ENCODE peak calls at places on chromosomes 4 and X, in nine cellular contexts. K is GM06990; I is ovary; J is RWPE2; U is osteoblast; W is foreskin fibroblast; R is CD4-positive, alpha-beta T cell; Z is hepatocyte; N is glutamatergic neuron. Y is an unnamed sample.

GRCh38 chr4:19694829-19695228 is 556.9 kb upstream of the SLIT2 start:
- DNase-seq in J (no peak), Z (no peak), N (no peak), K (no peak), I (no peak), R (no peak), W (no peak), U (no peak), Y (no peak)

GRCh38 chr4:26822546-26822945 is 38.1 kb upstream of the STIM2 start:
- DNase-seq in W (no peak), K (peak; percentile 48), J (no peak), Z (no peak), N (no peak), U (no peak), I (no peak), R (no peak), Y (peak; percentile 44)

GRCh38 chr4:101346562-101347266 is 612 bp downstream of the PPP3CA start:
- DNase-seq in U (peak; percentile 88), Z (peak; percentile 77), K (peak; percentile 71), N (peak; percentile 68), W (peak; percentile 50), J (peak; percentile 69), R (peak; percentile 54), I (peak; percentile 79), Y (peak; percentile 62)

GRCh38 chr4:121784975-121785374 is 16.1 kb upstream of the EXOSC9 start:
- DNase-seq in R (no peak), N (no peak), J (peak; percentile 68), Z (no peak), W (peak; percentile 91), U (peak; percentile 77), K (no peak), I (no peak), Y (no peak)

GRCh38 chr4:99655315-99656081 is 2.1 kb downstream of the C4orf54 start:
- DNase-seq in W (peak; percentile 12), I (peak; percentile 85), R (no peak), J (peak; percentile 65), N (no peak), U (peak; percentile 19), K (no peak), Z (no peak), Y (no peak)

GRCh38 chr4:17535906-17536305 is 20.9 kb downstream of the CLRN2 start:
- DNase-seq in U (no peak), W (no peak), I (no peak), Z (no peak), K (no peak), J (no peak), N (no peak), R (no peak), Y (no peak)

GRCh38 chrX:102339312-102340298 is 92.6 kb downstream of the NXF2 start:
- DNase-seq in J (no peak), K (no peak), U (no peak), I (no peak), R (peak; percentile 17), W (no peak), Z (no peak), N (no peak), Y (no peak)

GRCh38 chrX:108399427-108400165 is 38.6 kb downstream of the COL4A6 start:
- DNase-seq in N (no peak), R (no peak), K (no peak), I (no peak), Z (no peak), J (no peak), U (no peak), W (peak; percentile 61), Y (no peak)

GRCh38 chr4:123555500-123556273 is 159.1 kb downstream of the SPRY1 start:
- DNase-seq in U (peak; percentile 77), R (no peak), W (peak; percentile 83), N (no peak), I (peak; percentile 82), K (no peak), J (peak; percentile 91), Z (peak; percentile 92), Y (no peak)

GRCh38 chr4:101198741-101199339 is 148.5 kb downstream of the PPP3CA start:
- DNase-seq in R (no peak), N (no peak), K (no peak), I (no peak), W (no peak), Z (no peak), J (no peak), U (no peak), Y (no peak)

GRCh38 chr4:173170210-173170778 is 1.7 kb downstream of the GALNT7 start:
- DNase-seq in J (no peak), R (no peak), U (peak; percentile 88), W (no peak), Z (no peak), K (no peak), N (no peak), I (no peak), Y (no peak)

GRCh38 chrX:30865020-30865419 is 24.0 kb downstream of the TAB3 start:
- DNase-seq in R (no peak), I (no peak), U (no peak), N (no peak), K (no peak), J (no peak), W (no peak), Z (peak; percentile 11), Y (peak; percentile 3)
- TF ChIP-seq CTCF in R (no peak), I (no peak), U (no peak), N (no peak), K (peak; percentile 42), J (no peak), W (no peak), Z (peak; percentile 20), Y (no peak)

GRCh38 chr4:140600408-140600807 is 31.6 kb upstream of the UCP1 start:
- DNase-seq in U (no peak), Z (no peak), I (no peak), J (no peak), N (no peak), K (no peak), W (no peak), R (no peak), Y (no peak)

DNA sequence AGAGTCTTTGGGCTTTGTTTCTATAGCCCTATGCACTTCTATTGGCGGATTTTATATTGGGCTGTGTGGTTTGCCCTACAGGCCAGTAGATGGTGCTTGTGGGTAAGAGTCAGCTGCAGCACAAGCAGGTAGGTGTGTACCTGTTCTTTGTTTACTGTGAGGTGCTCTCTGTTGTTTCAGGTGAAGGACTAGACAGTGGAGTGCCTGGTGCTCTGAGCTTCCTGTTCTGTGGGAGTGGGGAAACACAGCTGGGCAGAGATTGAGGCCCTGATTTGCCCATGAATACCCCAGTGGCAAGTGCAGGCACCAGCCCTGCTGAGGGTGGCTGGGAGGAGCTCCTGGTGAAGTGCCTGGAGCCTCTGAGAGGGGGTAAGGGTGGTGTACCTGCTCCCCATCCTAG is 26.3 kb upstream of the UCP1 start:
- DNase-seq in I (no peak), K (no peak), J (no peak), N (no peak), W (peak; percentile 10), R (no peak), Z (peak; percentile 60), U (no peak), Y (no peak)
- TF ChIP-seq CTCF in I (no peak), K (peak; percentile 66), J (peak; percentile 66), N (no peak), W (peak; percentile 52), R (no peak), Z (peak; percentile 56), U (peak; percentile 54), Y (peak; percentile 28)

GRCh38 chr4:45033676-45034410 is 307.5 kb upstream of the GNPDA2 start:
- DNase-seq in N (no peak), R (no peak), J (no peak), Z (no peak), I (no peak), K (no peak), W (no peak), U (no peak), Y (no peak)

DNA sequence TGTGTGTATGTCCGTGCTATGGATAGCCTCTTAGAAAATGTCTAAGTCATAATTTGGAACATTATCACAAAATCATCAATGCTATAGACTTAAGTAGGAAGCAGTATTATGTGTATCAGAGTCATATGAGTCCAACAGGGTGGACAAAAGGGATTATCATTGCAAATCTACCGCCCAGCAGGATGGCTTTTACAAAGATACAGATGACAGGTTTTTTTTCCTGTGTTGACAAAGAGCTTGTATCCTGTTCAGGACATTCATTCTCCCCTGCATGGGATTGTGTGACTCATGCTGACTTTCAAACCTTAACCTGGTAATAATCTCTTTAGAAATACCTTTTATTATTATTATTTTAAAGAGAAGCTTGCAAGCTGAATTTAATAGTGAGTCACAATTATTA is 310.3 kb upstream of the GNPDA2 start:
- DNase-seq in W (no peak), Z (peak; percentile 19), K (no peak), I (no peak), U (no peak), J (no peak), N (no peak), R (no peak), Y (no peak)
- TF ChIP-seq CTCF in W (no peak), Z (no peak), K (no peak), I (no peak), U (no peak), J (no peak), N (no peak), R (no peak), Y (no peak)

GRCh38 chr4:142660728-142661127 is 185.4 kb downstream of the INPP4B start:
- DNase-seq in U (no peak), N (no peak), K (no peak), W (no peak), R (no peak), J (no peak), Z (no peak), I (no peak), Y (no peak)
- TF ChIP-seq CTCF in U (no peak), N (no peak), K (peak; percentile 4), W (no peak), R (no peak), J (peak; percentile 9), Z (no peak), I (no peak), Y (no peak)

GRCh38 chrX:131812847-131813825 is 210.0 kb upstream of the STK26 start:
- DNase-seq in W (peak; percentile 26), N (no peak), J (no peak), Z (no peak), I (peak; percentile 82), K (peak; percentile 78), R (peak; percentile 76), U (no peak), Y (peak; percentile 59)
- TF ChIP-seq CTCF in W (peak; percentile 19), N (no peak), J (no peak), Z (no peak), I (peak; percentile 39), K (peak; percentile 39), R (peak; percentile 38), U (peak; percentile 60), Y (no peak)